ENCODE peak calls at places on chromosomes 2 and 18, in six cellular contexts. R is glutamatergic neuron; J is fibroblast of lung; E is nucleus accumbens; F is effector memory CD4-positive, alpha-beta T cell; Q is Kasumi-1. C is an unnamed sample.

GRCh38 chr18:62571648-62572047 is 48.8 kb downstream of the ZCCHC2 start:
- DNase-seq in F (no peak), E (no peak), J (no peak), Q (no peak), R (no peak), C (no peak)

GRCh38 chr2:140509765-140510164 is 1621.1 kb downstream of the LRP1B start:
- DNase-seq in E (no peak), R (no peak), Q (no peak), J (no peak), F (no peak), C (no peak)

GRCh38 chr18:48846423-48846932 is 104.3 kb downstream of the SMAD7 start:
- DNase-seq in J (no peak), Q (no peak), R (no peak), E (no peak), F (no peak), C (no peak)

GRCh38 chr2:239567786-239568185 is 167.0 kb upstream of the HDAC4 start:
- DNase-seq in E (no peak), J (no peak), R (no peak), Q (no peak), F (no peak), C (no peak)

GRCh38 chr2:240231838-240232244 is 91.4 kb upstream of the OTOS start:
- DNase-seq in R (no peak), F (no peak), E (no peak), Q (no peak), J (no peak), C (no peak)

GRCh38 chr18:36786686-36787085 is 42.1 kb downstream of the TPGS2 start:
- DNase-seq in E (no peak), Q (no peak), J (peak; percentile 53), F (no peak), R (no peak), C (no peak)

GRCh38 chr2:231104115-231104713 is 20.6 kb downstream of the HTR2B start:
- DNase-seq in E (peak; percentile 3), R (peak; percentile 63), Q (peak; percentile 52), J (peak; percentile 85), F (no peak), C (peak; percentile 38)

GRCh38 chr18:68948622-68949021 is 150.7 kb downstream of the CCDC102B start:
- DNase-seq in R (no peak), E (no peak), Q (no peak), J (no peak), F (no peak), C (no peak)

GRCh38 chr18:11884396-11885030 is 23.6 kb downstream of the MPPE1 start:
- DNase-seq in F (no peak), J (no peak), E (no peak), R (no peak), Q (no peak), C (no peak)

GRCh38 chr18:711330-711692 is 1.1 kb downstream of the ENOSF1 start:
- DNase-seq in F (no peak), E (peak; percentile 52), Q (peak; percentile 58), J (no peak), R (no peak), C (no peak)

GRCh38 chr18:57789759-57790158 is 13.4 kb downstream of the ATP8B1 start:
- DNase-seq in F (no peak), Q (no peak), J (peak; percentile 47), R (no peak), E (no peak), C (no peak)

GRCh38 chr2:182378759-182379158 is 48.1 kb downstream of the PDE1A start:
- DNase-seq in J (no peak), Q (no peak), E (no peak), R (no peak), F (no peak), C (no peak)

GRCh38 chr18:13629841-13630747 is 96.3 kb downstream of the FAM210A start:
- DNase-seq in R (peak; percentile 63), E (peak; percentile 78), J (peak; percentile 55), Q (peak; percentile 89), F (no peak), C (no peak)

GRCh38 chr2:50752228-50752627 is 279.7 kb downstream of the NRXN1 start:
- DNase-seq in E (no peak), Q (no peak), R (no peak), J (peak; percentile 53), F (no peak), C (no peak)

GRCh38 chr2:25453199-25453903 is 111.6 kb upstream of the DNMT3A start:
- DNase-seq in Q (no peak), J (no peak), R (no peak), F (no peak), E (no peak), C (no peak)

GRCh38 chr2:26039603-26040367 is 5.9 kb downstream of the RAB10 start:
- DNase-seq in F (no peak), E (no peak), R (no peak), Q (no peak), J (no peak), C (no peak)

GRCh38 chr2:165662720-165663119 is 131.3 kb downstream of the GALNT3 start:
- DNase-seq in E (no peak), R (no peak), J (no peak), Q (no peak), F (no peak), C (no peak)

GRCh38 chr2:16258350-16258749 is 318.0 kb downstream of the MYCN start:
- DNase-seq in J (no peak), Q (no peak), F (no peak), E (no peak), R (no peak), C (no peak)

GRCh38 chr2:810397-810796 is 133.2 kb upstream of the TMEM18 start:
- DNase-seq in J (no peak), Q (no peak), F (no peak), E (no peak), R (no peak), C (no peak)

GRCh38 chr2:7930800-7931635 is 750.8 kb upstream of the ID2 start:
- DNase-seq in R (no peak), F (no peak), Q (no peak), J (peak; percentile 85), E (no peak), C (peak; percentile 85)

GRCh38 chr18:22637787-22638186 is 220.1 kb upstream of the CTAGE1 start:
- DNase-seq in F (no peak), Q (no peak), E (no peak), J (peak; percentile 75), R (no peak), C (no peak)

GRCh38 chr18:70289351-70290330 is 796 bp downstream of the SOCS6 start:
- DNase-seq in R (peak; percentile 69), F (no peak), E (no peak), J (peak; percentile 46), Q (peak; percentile 24), C (no peak)

GRCh38 chr2:235458839-235459273 is 35.0 kb upstream of the AGAP1 start:
- DNase-seq in E (no peak), J (no peak), F (no peak), Q (no peak), R (no peak), C (no peak)

GRCh38 chr2:238510911-238511613 is 84.3 kb downstream of the ASB1 start:
- DNase-seq in J (no peak), F (no peak), E (no peak), R (no peak), Q (no peak), C (no peak)

GRCh38 chr2:174334781-174335604 is at the start of gene SP9:
- DNase-seq in E (no peak), F (no peak), R (peak; percentile 78), Q (no peak), J (peak; percentile 50), C (no peak)

GRCh38 chr18:11860594-11861450 is 9.6 kb downstream of the CHMP1B start:
- DNase-seq in E (no peak), R (no peak), J (no peak), Q (peak; percentile 20), F (no peak), C (no peak)

GRCh38 chr2:63257473-63257872 is 206.8 kb downstream of the OTX1 start:
- DNase-seq in Q (peak; percentile 26), R (no peak), F (no peak), E (no peak), J (no peak), C (no peak)